ENCODE peak calls at places on chromosomes 6 and 20, in seven cellular contexts. K is OCI-M1, F is cardiac muscle cell, L is ELR, B is HS-5, S is A549, Z is Calu3. D is an unnamed sample.
A peak's percentile ranks its signal among the peaks of the same experiment; 100 is the strongest.

GRCh38 chr6:19478992-19479391 is 358.2 kb upstream of the ID4 start:
- DNase-seq in K (no peak), F (no peak), L (peak; percentile 65), B (no peak), S (no peak), Z (no peak), D (no peak)

GRCh38 chr20:6381887-6382286 is 259.1 kb upstream of the FERMT1 start:
- DNase-seq in K (no peak), F (peak; percentile 74), L (peak; percentile 5), B (no peak), S (no peak), Z (peak; percentile 6), D (no peak)

GRCh38 chr6:136226674-136227377 is 23.3 kb downstream of the MTFR2 start:
- DNase-seq in K (peak; percentile 82), F (no peak), L (no peak), B (no peak), S (no peak), Z (no peak), D (no peak)

GRCh38 chr6:18153311-18153703 is 1.6 kb downstream of the TPMT start:
- DNase-seq in K (no peak), F (no peak), L (no peak), B (no peak), S (no peak), Z (no peak), D (no peak)

GRCh38 chr6:112773217-112773616 is 426.1 kb downstream of the RFPL4B start:
- DNase-seq in K (no peak), F (no peak), L (peak; percentile 20), B (peak; percentile 15), S (no peak), Z (no peak), D (no peak)

GRCh38 chr6:158219229-158219628 is 51.1 kb downstream of the GTF2H5 start:
- DNase-seq in K (peak; percentile 60), F (no peak), L (peak; percentile 84), B (peak; percentile 92), S (no peak), Z (peak; percentile 30), D (peak; percentile 96)

GRCh38 chr6:156780117-156780641 is 3.0 kb downstream of the ARID1B start:
- DNase-seq in K (peak; percentile 96), F (peak; percentile 77), L (peak; percentile 93), B (peak; percentile 84), S (peak; percentile 38), Z (peak; percentile 48), D (peak; percentile 78)

GRCh38 chr6:160520043-160520904 is 143.8 kb downstream of the LPA start:
- DNase-seq in K (no peak), F (peak; percentile 77), L (peak; percentile 73), B (peak; percentile 61), S (peak; percentile 61), Z (peak; percentile 86), D (peak; percentile 31)

GRCh38 chr6:25963426-25964123 is 973 bp downstream of the TRIM38 start:
- DNase-seq in K (peak; percentile 64), F (no peak), L (peak; percentile 10), B (no peak), S (no peak), Z (peak; percentile 38), D (no peak)

GRCh38 chr20:33711446-33711738 is 8.7 kb downstream of the PXMP4 start:
- DNase-seq in K (no peak), F (no peak), L (no peak), B (no peak), S (no peak), Z (no peak), D (no peak)

GRCh38 chr6:135535989-135536414 is 38.5 kb upstream of the AHI1 start:
- DNase-seq in K (peak; percentile 78), F (peak; percentile 53), L (peak; percentile 92), B (peak; percentile 90), S (peak; percentile 24), Z (peak; percentile 8), D (peak; percentile 77)

GRCh38 chr20:53316221-53316937 is 277.3 kb downstream of the ZNF217 start:
- DNase-seq in K (no peak), F (no peak), L (no peak), B (no peak), S (no peak), Z (no peak), D (no peak)

GRCh38 chr20:45826381-45827019 is 612 bp downstream of the TNNC2 start:
- DNase-seq in K (no peak), F (peak; percentile 77), L (peak; percentile 50), B (no peak), S (no peak), Z (no peak), D (no peak)

GRCh38 chr6:169224185-169224695 is 29.4 kb downstream of the THBS2 start:
- DNase-seq in K (no peak), F (no peak), L (peak; percentile 28), B (no peak), S (no peak), Z (no peak), D (no peak)

GRCh38 chr6:55047433-55048044 is 126.8 kb upstream of the HCRTR2 start:
- DNase-seq in K (peak; percentile 86), F (no peak), L (peak; percentile 9), B (no peak), S (no peak), Z (no peak), D (no peak)